ENCODE peak calls at places on chromosomes 5 and 9, in four cellular contexts. N, L, H and A are unnamed samples.

GRCh38 chr5:108046955-108047670 is 334.8 kb downstream of the FBXL17 start:
- DNase-seq in N (no peak), L (no peak), H (no peak), A (no peak)

GRCh38 chr5:169004551-169004950 is 296.4 kb downstream of the SLIT3 start:
- DNase-seq in N (no peak), L (no peak), H (no peak), A (no peak)

GRCh38 chr9:19689324-19690087 is 99.3 kb downstream of the SLC24A2 start:
- DNase-seq in H (no peak), N (no peak), L (no peak), A (no peak)

GRCh38 chr5:147576646-147577535 is 67.0 kb upstream of the DPYSL3 start:
- DNase-seq in L (peak; percentile 54), H (peak; percentile 77), N (peak; percentile 81), A (no peak)

GRCh38 chr5:69531010-69531785 is 28.8 kb upstream of the GTF2H2C start:
- DNase-seq in N (no peak), H (no peak), L (no peak), A (no peak)

GRCh38 chr5:31853398-31854135 is 214.6 kb downstream of the PDZD2 start:
- DNase-seq in N (no peak), L (no peak), H (no peak), A (no peak)

GRCh38 chr5:133687212-133688051 is 75.1 kb upstream of the FSTL4 start:
- DNase-seq in H (no peak), L (no peak), N (no peak), A (no peak)

GRCh38 chr9:71737455-71737854 is 30.9 kb downstream of the CEMIP2 start:
- DNase-seq in L (no peak), H (no peak), N (no peak), A (no peak)

GRCh38 chr5:65334077-65334476 is 147.6 kb downstream of the ADAMTS6 start:
- DNase-seq in N (no peak), L (no peak), H (no peak), A (no peak)

GRCh38 chr5:110817437-110817836 is 78.6 kb downstream of the SLC25A46 start:
- DNase-seq in N (no peak), H (no peak), L (no peak), A (no peak)

GRCh38 chr9:137314561-137315560 is 12.8 kb upstream of the NRARP start:
- DNase-seq in L (no peak), N (peak; percentile 45), H (peak; percentile 28), A (peak; percentile 71)

GRCh38 chr9:133788819-133789733 is 50.9 kb upstream of the SARDH start:
- DNase-seq in H (peak; percentile 18), N (no peak), L (no peak), A (no peak)

GRCh38 chr5:154385236-154385512 is 60.6 kb upstream of the SAP30L start:
- DNase-seq in N (no peak), H (no peak), L (no peak), A (no peak)

GRCh38 chr9:131492070-131492469 is 10.6 kb upstream of the POMT1 start:
- DNase-seq in H (no peak), L (no peak), N (no peak), A (no peak)

GRCh38 chr5:115607935-115608334 is 5.7 kb upstream of the TICAM2 start:
- DNase-seq in H (no peak), L (no peak), N (no peak), A (no peak)

GRCh38 chr5:81750308-81751008 is 439 bp downstream of the SSBP2 start:
- DNase-seq in H (peak; percentile 30), N (peak; percentile 50), L (no peak), A (no peak)

GRCh38 chr5:57172466-57172961 is 1.3 kb upstream of the GPBP1 start:
- DNase-seq in H (no peak), N (no peak), L (no peak), A (no peak)

GRCh38 chr5:43244823-43245565 is 53.0 kb downstream of the NIM1K start:
- DNase-seq in N (no peak), H (no peak), L (no peak), A (no peak)

GRCh38 chr9:82170079-82170662 is 181.6 kb downstream of the SPATA31D1 start:
- DNase-seq in H (no peak), L (no peak), N (no peak), A (no peak)

GRCh38 chr5:79269733-79270166 is 33.8 kb downstream of the JMY start:
- DNase-seq in H (no peak), N (no peak), L (no peak), A (no peak)

GRCh38 chr9:111691686-111692329 is 30.4 kb downstream of the GNG10 start:
- DNase-seq in H (no peak), N (no peak), L (no peak), A (no peak)
- TF ChIP-seq CTCF in H (no peak), N (peak; percentile 17), L (peak; percentile 21), A (peak; percentile 67)

GRCh38 chr9:86250123-86250522 is 9.3 kb downstream of the C9orf153 start:
- DNase-seq in N (no peak), L (no peak), H (no peak), A (no peak)

GRCh38 chr9:86241216-86241615 is 18.2 kb downstream of the C9orf153 start:
- DNase-seq in L (no peak), H (no peak), N (no peak), A (no peak)

GRCh38 chr9:86242012-86242411 is 17.4 kb downstream of the C9orf153 start:
- DNase-seq in H (no peak), N (no peak), L (no peak), A (no peak)

GRCh38 chr9:86246752-86247161 is 12.7 kb downstream of the C9orf153 start:
- DNase-seq in N (peak; percentile 41), L (no peak), H (no peak), A (no peak)
- TF ChIP-seq CTCF in N (peak; percentile 20), L (no peak), H (no peak), A (peak; percentile 50)

GRCh38 chr5:128083811-128084227 is 253 bp downstream of the SLC12A2 start:
- DNase-seq in L (no peak), N (no peak), H (peak; percentile 71), A (peak; percentile 82)
- TF ChIP-seq CTCF in L (peak; percentile 40), N (no peak), H (peak; percentile 10), A (peak; percentile 48)

DNA sequence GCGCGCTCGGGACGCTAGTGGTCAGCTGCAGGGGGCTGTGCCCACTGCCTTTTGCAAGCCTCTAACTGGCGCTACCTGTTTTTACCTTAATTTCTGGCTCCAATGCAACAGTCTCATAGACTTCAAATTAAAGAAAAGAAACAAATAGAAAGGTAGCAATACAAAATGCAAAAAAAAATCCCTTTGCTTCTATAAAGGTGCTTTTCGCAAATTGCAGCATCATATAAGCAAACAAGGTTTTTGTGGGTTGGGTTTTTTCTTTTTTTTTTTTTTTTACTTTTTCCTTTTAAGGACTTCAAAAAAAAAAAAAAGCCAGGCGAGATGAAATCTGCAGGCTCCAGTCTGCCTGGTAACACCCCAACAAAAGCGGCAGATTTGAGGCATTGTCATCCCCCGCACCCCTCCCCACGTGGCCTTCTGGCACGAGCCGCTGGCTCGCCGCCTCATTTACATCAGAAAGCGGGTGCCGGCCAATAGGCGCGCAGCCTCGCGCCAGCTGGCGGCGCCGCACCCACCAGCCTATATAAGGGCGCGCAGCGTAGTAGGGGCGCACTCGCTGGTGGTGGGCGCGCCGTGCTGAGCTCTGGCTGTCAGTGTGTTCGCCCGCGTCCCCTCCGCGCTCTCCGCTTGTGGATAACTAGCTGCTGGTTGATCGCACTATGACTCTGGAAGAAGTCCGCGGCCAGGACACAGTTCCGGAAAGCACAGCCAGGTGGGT is at the start of gene GADD45G:
- DNase-seq in N (peak; percentile 83), L (peak; percentile 90), H (peak; percentile 81), A (peak; percentile 85)
- TF ChIP-seq CTCF in N (no peak), L (peak; percentile 14), H (no peak), A (peak; percentile 34)

DNA sequence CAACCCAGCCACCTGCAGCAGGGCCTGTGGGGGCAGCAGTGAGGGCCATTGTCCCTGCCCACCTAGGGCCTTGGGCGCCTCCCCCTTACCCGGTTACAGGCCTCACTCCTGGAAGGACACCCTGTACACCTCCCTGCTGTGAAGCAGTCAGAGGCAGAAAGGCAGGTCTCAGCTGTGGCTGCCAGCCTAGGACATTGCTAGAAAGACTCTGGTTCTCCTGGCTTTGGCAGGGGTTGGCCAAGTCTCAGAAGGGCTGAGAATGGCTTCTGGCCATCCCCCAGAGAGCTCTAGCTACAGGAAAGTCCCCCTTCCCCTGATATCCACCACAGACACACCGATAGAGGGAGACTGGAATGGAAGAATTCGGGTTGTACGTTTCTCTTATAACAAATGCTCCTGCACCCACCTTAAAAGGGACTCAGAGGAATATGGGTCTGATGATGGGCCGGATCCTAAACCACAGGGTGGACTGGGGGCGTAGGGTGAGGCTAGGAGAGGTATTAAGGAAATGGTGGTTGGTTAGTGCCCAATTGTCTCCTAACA is 2.4 kb downstream of the DNAJB5 start:
- DNase-seq in H (no peak), N (peak; percentile 45), L (peak; percentile 43), A (no peak)
- TF ChIP-seq CTCF in H (no peak), N (no peak), L (no peak), A (no peak)